ENCODE peak calls at places on chromosome 7, in seven cellular contexts. W is tibial artery; L is activated CD4-positive, alpha-beta T cell treated with anti-CD3 and anti-CD28 coated beads, Interleukin-2, amount 50 U/mL, for 24 hours; Q is activated CD8-positive, alpha-beta memory T cell treated with anti-CD3 and anti-CD28 coated beads for 24 hours; D is activated B cell treated with CpG ODN at 0.5 μM for 24 hours; X is endothelial cell of umbilical vein; F is astrocyte of the spinal cord. C is an unnamed sample.
A peak's percentile ranks its signal among the peaks of the same experiment; 100 is the strongest.

GRCh38 chr7:129698516-129699418 is 87.2 kb downstream of the NRF1 start:
- DNase-seq in L (no peak), W (no peak), D (no peak), Q (no peak), F (no peak), X (no peak), C (no peak)

GRCh38 chr7:137345799-137346449 is 2.4 kb upstream of the PTN start:
- DNase-seq in D (no peak), F (no peak), W (no peak), X (no peak), L (no peak), Q (no peak), C (no peak)

GRCh38 chr7:131103997-131104396 is 223.7 kb upstream of the MKLN1 start:
- DNase-seq in D (no peak), F (peak; percentile 77), Q (no peak), X (no peak), W (no peak), L (no peak), C (no peak)

GRCh38 chr7:155806096-155806871 is 6.0 kb downstream of the SHH start:
- DNase-seq in D (no peak), Q (peak; percentile 56), L (no peak), F (no peak), W (no peak), X (no peak), C (peak; percentile 78)

GRCh38 chr7:30799206-30799975 is 28.2 kb downstream of the MINDY4 start:
- DNase-seq in L (no peak), D (no peak), X (peak; percentile 73), W (peak; percentile 89), Q (no peak), F (peak; percentile 83), C (no peak)

GRCh38 chr7:99643464-99643863 is 26.7 kb downstream of the ZSCAN25 start:
- DNase-seq in W (no peak), D (no peak), X (no peak), F (no peak), Q (no peak), L (no peak), C (no peak)

GRCh38 chr7:50119815-50120637 is 27.0 kb upstream of the ZPBP start:
- DNase-seq in L (no peak), W (no peak), Q (no peak), F (no peak), X (no peak), D (no peak), C (no peak)

GRCh38 chr7:2894118-2894940 is 50.2 kb upstream of the GNA12 start:
- DNase-seq in X (no peak), W (no peak), L (peak; percentile 22), D (peak; percentile 35), Q (peak; percentile 86), F (no peak), C (no peak)

GRCh38 chr7:94212160-94212559 is 182.5 kb upstream of the COL1A2 start:
- DNase-seq in D (no peak), L (no peak), F (no peak), X (no peak), Q (no peak), W (no peak), C (no peak)

GRCh38 chr7:746074-747061 is 19.3 kb upstream of the PRKAR1B start:
- DNase-seq in F (no peak), X (no peak), L (no peak), D (no peak), W (peak; percentile 55), Q (no peak), C (peak; percentile 67)

GRCh38 chr7:35536396-35536826 is 158.5 kb downstream of the HERPUD2 start:
- DNase-seq in X (no peak), L (no peak), F (no peak), Q (peak; percentile 53), D (no peak), W (no peak), C (no peak)